ENCODE peak calls at places on chromosomes 3 and 15, in ten cellular contexts. T, Q, M, C, J, Y, G, O, X and R are unnamed samples.

GRCh38 chr3:157220211-157220610 is 60.3 kb upstream of the CCNL1 start:
- DNase-seq in T (no peak), Q (no peak), M (no peak), C (no peak), J (no peak), Y (no peak), G (no peak), O (no peak), X (no peak), R (no peak)

GRCh38 chr15:80932989-80933388 is 56.6 kb downstream of the MESD start:
- DNase-seq in T (peak; percentile 61), Q (peak; percentile 34), M (no peak), C (no peak), J (no peak), Y (no peak), G (peak; percentile 28), O (no peak), X (peak; percentile 56), R (no peak)

GRCh38 chr3:62873672-62874397 is 1.4 kb downstream of the CADPS start:
- DNase-seq in T (no peak), Q (peak; percentile 70), M (peak; percentile 92), C (peak; percentile 93), J (no peak), Y (peak; percentile 67), G (peak; percentile 70), O (peak; percentile 84), X (peak; percentile 58), R (no peak)

GRCh38 chr3:174423936-174424335 is 435.2 kb upstream of the NAALADL2 start:
- DNase-seq in T (no peak), Q (no peak), M (no peak), C (no peak), J (no peak), Y (no peak), G (no peak), O (no peak), X (no peak), R (no peak)

GRCh38 chr3:170076715-170077238 is 39.0 kb downstream of the GPR160 start:
- DNase-seq in T (peak; percentile 45), Q (no peak), M (peak; percentile 27), C (no peak), J (no peak), Y (no peak), G (peak; percentile 66), O (no peak), X (no peak), R (no peak)

GRCh38 chr15:74132681-74133070 is 2.3 kb downstream of the ISLR2 start:
- DNase-seq in T (no peak), Q (peak; percentile 12), M (no peak), C (peak; percentile 56), J (no peak), Y (no peak), G (peak; percentile 39), O (no peak), X (no peak), R (no peak)

GRCh38 chr3:122975163-122975923 is 52.2 kb downstream of the SEMA5B start:
- DNase-seq in T (peak; percentile 53), Q (no peak), M (peak; percentile 53), C (peak; percentile 56), J (no peak), Y (no peak), G (peak; percentile 87), O (no peak), X (no peak), R (no peak)

GRCh38 chr15:90870354-90871096 is 2.1 kb downstream of the FURIN start:
- DNase-seq in T (peak; percentile 31), Q (no peak), M (peak; percentile 34), C (peak; percentile 52), J (peak; percentile 22), Y (peak; percentile 36), G (peak; percentile 50), O (no peak), X (no peak), R (no peak)

GRCh38 chr3:22361465-22361864 is 610.5 kb upstream of the ZNF385D start:
- DNase-seq in T (peak; percentile 25), Q (no peak), M (no peak), C (no peak), J (no peak), Y (no peak), G (peak; percentile 22), O (no peak), X (no peak), R (no peak)

GRCh38 chr3:163548005-163548404 is 1530.3 kb downstream of the SI start:
- DNase-seq in T (no peak), Q (no peak), M (no peak), C (no peak), J (no peak), Y (no peak), G (no peak), O (no peak), X (no peak), R (no peak)
- H3K9me3 ChIP-seq in T (no peaks in the 10 kb centered on the region), Q (peaks cover 3% of the 10 kb centered on the region), M (no peaks in the 10 kb centered on the region), C (no peaks in the 10 kb centered on the region), J (no peaks in the 10 kb centered on the region), Y (no peaks in the 10 kb centered on the region), G (no peaks in the 10 kb centered on the region), O (no peaks in the 10 kb centered on the region), X (peaks cover 3% of the 10 kb centered on the region), R (no peaks in the 10 kb centered on the region)

GRCh38 chr15:75142499-75142898 is 59.2 kb upstream of the C15orf39 start:
- DNase-seq in T (no peak), Q (no peak), M (no peak), C (no peak), J (no peak), Y (no peak), G (no peak), O (no peak), X (no peak), R (no peak)
- H3K9me3 ChIP-seq in T (no peaks in the 10 kb centered on the region), Q (peaks cover 69% of the 10 kb centered on the region), M (peaks cover 36% of the 10 kb centered on the region), C (peaks cover 35% of the 10 kb centered on the region), J (peaks cover 39% of the 10 kb centered on the region), Y (no peaks in the 10 kb centered on the region), G (peaks cover 5% of the 10 kb centered on the region), O (no peaks in the 10 kb centered on the region), X (peaks cover 58% of the 10 kb centered on the region), R (peaks cover 21% of the 10 kb centered on the region)

GRCh38 chr15:24901409-24901808 is 53.4 kb upstream of the SNRPN start:
- DNase-seq in T (no peak), Q (no peak), M (no peak), C (no peak), J (no peak), Y (no peak), G (no peak), O (no peak), X (no peak), R (no peak)

GRCh38 chr15:24898715-24899278 is 56.0 kb upstream of the SNRPN start:
- DNase-seq in T (no peak), Q (no peak), M (no peak), C (peak; percentile 81), J (no peak), Y (no peak), G (peak; percentile 0), O (no peak), X (no peak), R (no peak)

GRCh38 chr15:24899367-24899766 is 55.4 kb upstream of the SNRPN start:
- DNase-seq in T (no peak), Q (no peak), M (no peak), C (no peak), J (no peak), Y (no peak), G (no peak), O (no peak), X (no peak), R (no peak)
- H3K9me3 ChIP-seq in T (no peaks in the 10 kb centered on the region), Q (peaks cover 40% of the 10 kb centered on the region), M (no peaks in the 10 kb centered on the region), C (peaks cover 30% of the 10 kb centered on the region), J (peaks cover 19% of the 10 kb centered on the region), Y (no peaks in the 10 kb centered on the region), G (no peaks in the 10 kb centered on the region), O (no peaks in the 10 kb centered on the region), X (no peaks in the 10 kb centered on the region), R (no peaks in the 10 kb centered on the region)

DNA sequence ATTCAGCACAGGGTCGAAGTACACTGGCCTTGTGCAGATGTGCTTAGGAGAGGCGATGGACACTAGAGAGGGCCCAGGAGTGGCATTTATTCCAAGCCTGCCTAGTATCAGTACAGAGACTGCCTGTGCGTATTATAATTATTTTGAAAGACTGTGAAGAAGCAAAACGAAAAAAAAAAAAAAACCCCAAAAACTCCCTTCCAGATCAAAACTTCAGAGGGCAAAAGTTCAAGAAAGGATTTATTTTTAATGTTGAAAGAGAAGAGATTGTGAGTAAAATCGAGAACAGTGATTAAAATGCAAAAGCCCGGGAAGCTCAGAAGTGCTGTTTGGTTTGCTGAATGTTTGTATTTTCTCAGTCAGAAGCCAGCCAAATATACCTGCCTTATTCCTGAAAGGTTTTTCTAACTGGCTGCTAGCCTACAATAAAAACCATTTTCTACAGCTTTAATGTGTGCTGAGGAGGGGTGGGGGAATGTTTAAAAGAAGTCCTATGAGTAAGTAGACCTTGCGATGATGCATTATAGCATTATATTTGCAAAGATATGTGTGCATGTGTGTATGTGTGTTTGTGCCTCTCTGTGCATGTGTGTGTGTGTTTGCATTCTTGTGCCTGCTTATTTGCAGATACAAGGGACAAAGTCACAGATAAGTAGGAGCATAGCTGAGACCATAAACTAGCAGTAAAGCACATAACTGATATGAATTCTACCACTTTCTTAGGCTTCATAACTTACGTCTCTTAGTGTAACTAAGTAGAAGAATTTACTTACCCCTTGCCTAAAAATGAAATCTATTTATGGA is 19.3 kb upstream of the LZTFL1 start:
- DNase-seq in T (no peak), Q (no peak), M (no peak), C (no peak), J (no peak), Y (no peak), G (no peak), O (no peak), X (no peak), R (no peak)
- H3K9me3 ChIP-seq in T (no peaks in the 10 kb centered on the region), Q (peaks cover 11% of the 10 kb centered on the region), M (no peaks in the 10 kb centered on the region), C (peaks cover 5% of the 10 kb centered on the region), J (peaks cover 7% of the 10 kb centered on the region), Y (no peaks in the 10 kb centered on the region), G (no peaks in the 10 kb centered on the region), O (no peaks in the 10 kb centered on the region), X (peaks cover 13% of the 10 kb centered on the region), R (no peaks in the 10 kb centered on the region)

GRCh38 chr3:31652296-31652695 is 119.6 kb downstream of the STT3B start:
- DNase-seq in T (no peak), Q (no peak), M (no peak), C (no peak), J (no peak), Y (no peak), G (no peak), O (no peak), X (no peak), R (no peak)
- H3K9me3 ChIP-seq in T (no peaks in the 10 kb centered on the region), Q (peaks cover 98% of the 10 kb centered on the region), M (peaks cover 41% of the 10 kb centered on the region), C (peaks cover 6% of the 10 kb centered on the region), J (peaks cover 93% of the 10 kb centered on the region), Y (no peaks in the 10 kb centered on the region), G (no peaks in the 10 kb centered on the region), O (no peaks in the 10 kb centered on the region), X (peaks cover 84% of the 10 kb centered on the region), R (peaks cover 54% of the 10 kb centered on the region)

GRCh38 chr3:52730681-52731080 is 24.8 kb downstream of the SPCS1 start:
- DNase-seq in T (peak; percentile 26), Q (no peak), M (no peak), C (no peak), J (no peak), Y (no peak), G (no peak), O (no peak), X (no peak), R (no peak)
- H3K9me3 ChIP-seq in T (no peaks in the 10 kb centered on the region), Q (peaks cover 31% of the 10 kb centered on the region), M (peaks cover 22% of the 10 kb centered on the region), C (no peaks in the 10 kb centered on the region), J (peaks cover 12% of the 10 kb centered on the region), Y (no peaks in the 10 kb centered on the region), G (no peaks in the 10 kb centered on the region), O (no peaks in the 10 kb centered on the region), X (peaks cover 23% of the 10 kb centered on the region), R (peaks cover 8% of the 10 kb centered on the region)

GRCh38 chr15:22263738-22264137 is 183.4 kb downstream of the OR4M2 start:
- DNase-seq in T (no peak), Q (no peak), M (no peak), C (no peak), J (peak; percentile 54), Y (no peak), G (no peak), O (no peak), X (no peak), R (no peak)
- H3K9me3 ChIP-seq in T (no peaks in the 10 kb centered on the region), Q (no peaks in the 10 kb centered on the region), M (no peaks in the 10 kb centered on the region), C (peaks cover 96% of the 10 kb centered on the region), J (no peaks in the 10 kb centered on the region), Y (no peaks in the 10 kb centered on the region), G (peaks cover 5% of the 10 kb centered on the region), O (no peaks in the 10 kb centered on the region), X (no peaks in the 10 kb centered on the region), R (no peaks in the 10 kb centered on the region)